ENCODE peak calls at places on chromosomes 6 and 20, in six cellular contexts. E is sigmoid colon, C is psoas muscle, U is bronchial epithelial cell, P is astrocyte, V is lung. I is an unnamed sample. For H3K27me3, the result is how much of the 10 kb centered on the place peaks cover.

GRCh38 chr6:38750968-38751615 is 36.0 kb downstream of the DNAH8 start:
- DNase-seq in U (no peak), V (no peak), E (no peak), C (no peak), P (no peak), I (no peak)

GRCh38 chr20:63835031-63835858 is 4.2 kb upstream of the ZBTB46 start:
- DNase-seq in C (peak), P (peak), V (peak), U (peak), E (peak), I (peak)

GRCh38 chr6:56914791-56915658 is 39.9 kb upstream of the BEND6 start:
- DNase-seq in P (no peak), C (peak), U (no peak), E (no peak), V (no peak), I (no peak)

GRCh38 chr6:5995705-5996686 is 10.7 kb downstream of the NRN1 start:
- DNase-seq in P (no peak), U (peak), V (peak), C (peak), E (peak), I (no peak)

GRCh38 chr6:31620586-31621319 is at the start of gene PRRC2A:
- DNase-seq in U (no peak), C (no peak), P (no peak), E (peak), V (no peak), I (no peak)

GRCh38 chr6:137414599-137414998 is 79.6 kb downstream of the OLIG3 start:
- DNase-seq in V (no peak), P (no peak), U (no peak), C (no peak), E (no peak), I (no peak)

GRCh38 chr6:150622941-150623874 is 23.5 kb downstream of the PLEKHG1 start:
- DNase-seq in V (no peak), P (no peak), E (no peak), U (no peak), C (no peak), I (no peak)

GRCh38 chr6:72784071-72784470 is 162.2 kb downstream of the KCNQ5 start:
- DNase-seq in U (peak), P (peak), E (no peak), C (no peak), V (no peak), I (no peak)

GRCh38 chr20:62952373-62953166 is at the start of gene SLC17A9:
- DNase-seq in U (no peak), V (peak), C (peak), P (peak), E (peak), I (no peak)

GRCh38 chr6:159890802-159891201 is at the start of gene MAS1:
- DNase-seq in U (no peak), P (no peak), C (no peak), E (no peak), V (no peak), I (no peak)

GRCh38 chr6:167910652-167911051 is 83.9 kb downstream of the AFDN start:
- DNase-seq in P (no peak), U (no peak), E (no peak), V (no peak), C (no peak), I (no peak)

GRCh38 chr20:54340667-54341081 is 132.8 kb downstream of the PFDN4 start:
- DNase-seq in P (peak), V (no peak), C (no peak), U (peak), E (no peak), I (no peak)

GRCh38 chr6:37705239-37706051 is 7.8 kb upstream of the MDGA1 start:
- DNase-seq in V (peak), E (peak), U (peak), C (peak), P (peak), I (no peak)

GRCh38 chr6:164230804-164231203 is 816.3 kb downstream of the QKI start:
- DNase-seq in E (no peak), P (no peak), C (no peak), U (no peak), V (no peak), I (no peak)

GRCh38 chr20:54140067-54140466 is 33.7 kb downstream of the CYP24A1 start:
- DNase-seq in U (no peak), P (peak), E (no peak), V (no peak), C (no peak), I (no peak)

GRCh38 chr6:152948150-152948768 is 34.6 kb downstream of the FBXO5 start:
- DNase-seq in P (peak), E (no peak), C (no peak), V (no peak), U (peak), I (no peak)

GRCh38 chr20:46826343-46826984 is 68.2 kb upstream of the EYA2 start:
- DNase-seq in U (peak), E (no peak), C (no peak), V (no peak), P (peak), I (no peak)

GRCh38 chr6:28264834-28265401 is 2.0 kb upstream of the ZSCAN26 start:
- DNase-seq in E (no peak), C (no peak), U (no peak), V (no peak), P (no peak), I (no peak)

GRCh38 chr6:20699402-20699801 is 165.1 kb downstream of the CDKAL1 start:
- DNase-seq in V (no peak), E (no peak), U (peak), P (no peak), C (no peak), I (no peak)

GRCh38 chr20:51236396-51236795 is 213.5 kb upstream of the KCNG1 start:
- DNase-seq in P (no peak), U (no peak), V (no peak), C (no peak), E (no peak), I (no peak)

GRCh38 chr6:151763938-151764680 is 43.4 kb upstream of the ESR1 start:
- DNase-seq in V (peak), C (peak), E (peak), U (peak), P (peak), I (peak)

GRCh38 chr20:51042657-51043247 is 19.8 kb upstream of the KCNG1 start:
- DNase-seq in P (no peak), V (no peak), E (no peak), U (no peak), C (no peak), I (no peak)

GRCh38 chr6:168905451-168906090 is 348.1 kb downstream of the THBS2 start:
- DNase-seq in E (no peak), P (peak), C (no peak), U (no peak), V (no peak), I (no peak)

DNA sequence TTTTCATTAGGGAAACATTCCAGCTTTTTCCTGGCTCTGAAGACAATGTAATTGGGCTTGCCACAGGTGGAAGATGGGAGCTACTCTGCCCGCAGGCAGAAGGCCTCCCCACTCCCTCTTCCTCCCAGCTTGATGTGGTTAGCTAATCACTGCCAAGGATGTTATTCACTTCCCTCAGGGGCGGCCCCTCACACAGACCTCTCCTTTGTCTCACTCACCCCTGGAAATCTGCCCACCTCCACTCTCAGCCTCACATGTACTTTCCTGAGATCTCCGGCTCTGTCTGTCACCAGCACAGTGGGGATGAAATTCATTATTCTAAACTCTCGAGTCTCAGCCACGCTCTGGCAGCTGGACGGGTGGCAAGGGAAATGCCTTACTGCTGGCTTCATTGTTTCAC is 100.7 kb downstream of the ANKRD60 start:
- DNase-seq in E (no peak), V (no peak), C (no peak), P (peak), U (peak), I (peak)
- TF ChIP-seq CTCF in E (no peak), V (no peak), C (no peak), P (no peak), U (no peak), I (no peak)

DNA sequence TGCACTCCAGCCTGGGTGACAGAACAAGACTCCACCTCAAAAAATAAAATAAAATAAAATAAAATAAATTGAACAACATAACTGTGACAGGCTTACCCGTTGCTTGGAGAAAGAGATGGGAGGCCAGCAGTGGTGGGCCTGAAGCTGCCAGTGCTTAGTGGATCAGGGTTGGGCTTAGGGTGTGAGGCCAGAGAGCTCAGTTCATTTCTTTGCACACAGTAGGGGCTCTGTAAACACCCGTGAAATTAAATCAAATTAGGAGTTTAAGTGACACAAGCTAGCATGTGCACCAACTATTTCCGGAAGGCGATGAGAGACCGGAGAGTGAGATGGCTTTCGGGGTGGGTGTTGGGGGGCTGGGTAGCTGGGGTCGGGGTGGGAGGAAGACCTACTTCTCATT is 25.8 kb upstream of the TTPAL start:
- DNase-seq in C (no peak), V (no peak), U (no peak), P (no peak), E (no peak), I (no peak)
- H3K4me3 ChIP-seq in C (no peak), V (no peak), U (no peak), P (no peak), E (no peak), I (no peak)

DNA sequence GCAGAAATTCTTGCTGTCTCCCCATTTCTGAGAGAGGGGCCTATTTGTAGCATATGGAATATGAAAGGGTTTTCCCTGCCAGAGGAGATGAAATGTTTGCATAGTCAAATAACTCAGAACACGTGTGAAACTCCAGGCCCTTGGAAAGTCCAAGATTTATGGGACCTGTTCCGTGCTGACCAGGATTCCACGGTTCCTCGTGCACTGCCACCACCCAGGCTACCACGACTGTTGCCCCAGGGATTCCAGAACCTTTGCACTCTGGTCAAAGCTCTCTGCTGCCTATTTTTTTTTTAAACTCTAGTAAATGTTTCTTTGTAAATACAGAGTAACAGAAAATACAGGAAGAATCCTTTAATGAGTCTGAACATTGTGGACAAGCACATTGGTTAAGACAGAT is 35.0 kb downstream of the MYLK4 start:
- DNase-seq in E (no peak), P (no peak), V (no peak), C (no peak), U (no peak), I (no peak)
- H3K27me3 ChIP-seq in E (under half), P (under half), V (under half), C (under half), U (under half), I (under half)

GRCh38 chr20:36549628-36549941 is 8.3 kb downstream of the MYL9 start:
- DNase-seq in P (no peak), E (no peak), V (no peak), U (no peak), C (no peak), I (no peak)

GRCh38 chr20:36546111-36546736 is 4.9 kb downstream of the MYL9 start:
- DNase-seq in E (no peak), U (no peak), P (no peak), V (no peak), C (no peak), I (no peak)

GRCh38 chr20:36547186-36548005 is 6.1 kb downstream of the MYL9 start:
- DNase-seq in V (no peak), C (no peak), E (peak), U (no peak), P (no peak), I (no peak)

GRCh38 chr20:36548704-36549627 is 7.6 kb downstream of the MYL9 start:
- DNase-seq in E (peak), C (no peak), V (no peak), U (no peak), P (no peak), I (no peak)

GRCh38 chr20:36548006-36548315 is 6.6 kb downstream of the MYL9 start:
- DNase-seq in E (peak), U (no peak), P (no peak), C (no peak), V (no peak), I (no peak)
- TF ChIP-seq CTCF in E (peak), U (no peak), P (no peak), C (no peak), V (no peak), I (peak)

GRCh38 chr6:91611190-91611589 is 1024.3 kb upstream of the MAP3K7 start:
- DNase-seq in E (no peak), V (no peak), U (no peak), P (no peak), C (no peak), I (no peak)
- H3K4me3 ChIP-seq in E (no peak), V (no peak), U (no peak), P (no peak), C (no peak), I (no peak)

I was measured in kidney epithelial cell.